ENCODE peak calls at places on chromosomes 1 and 21, in seven cellular contexts. B is HCT116, K is right lobe of liver, R is heart left ventricle, D is body of pancreas, H is DND-41, N is fibroblast of lung. G is an unnamed sample. For H3K9me3, the result is how much of the 10 kb centered on the place peaks cover.

GRCh38 chr1:236685205-236685916 is 938 bp upstream of the ACTN2 start:
- DNase-seq in B (no peak), K (no peak), R (no peak), D (no peak), H (no peak), N (no peak), G (no peak)

GRCh38 chr1:91736999-91737615 is 148.8 kb downstream of the TGFBR3 start:
- DNase-seq in B (peak), K (no peak), R (no peak), D (peak), H (no peak), N (peak), G (no peak)

GRCh38 chr21:37537391-37537996 is 170.9 kb downstream of the DYRK1A start:
- DNase-seq in B (no peak), K (no peak), R (no peak), D (no peak), H (no peak), N (no peak), G (no peak)

GRCh38 chr1:169466259-169467230 is 19.2 kb downstream of the SLC19A2 start:
- DNase-seq in B (peak), K (no peak), R (no peak), D (peak), H (peak), N (peak), G (peak)

GRCh38 chr1:234515821-234516241 is 36.9 kb upstream of the TARBP1 start:
- DNase-seq in B (no peak), K (no peak), R (no peak), D (no peak), H (no peak), N (peak), G (no peak)

GRCh38 chr1:245045087-245045881 is 109.5 kb upstream of the KIF26B start:
- DNase-seq in B (no peak), K (peak), R (no peak), D (peak), H (no peak), N (peak), G (no peak)

GRCh38 chr1:87956072-87956471 is 627.4 kb downstream of the LMO4 start:
- DNase-seq in B (peak), K (no peak), R (peak), D (no peak), H (no peak), N (peak), G (no peak)

GRCh38 chr1:179143332-179143731 is 61.5 kb downstream of the TOR3A start:
- DNase-seq in B (peak), K (no peak), R (no peak), D (no peak), H (no peak), N (peak), G (no peak)

GRCh38 chr1:78687315-78687714 is 37.7 kb downstream of the IFI44 start:
- DNase-seq in B (no peak), K (no peak), R (no peak), D (no peak), H (no peak), N (no peak), G (no peak)

GRCh38 chr1:109770331-109771095 is 6.8 kb upstream of the EPS8L3 start:
- DNase-seq in B (no peak), K (peak), R (no peak), D (no peak), H (no peak), N (no peak), G (no peak)

GRCh38 chr1:153612111-153612754 is 704 bp downstream of the S100A16 start:
- DNase-seq in B (no peak), K (no peak), R (no peak), D (no peak), H (no peak), N (no peak), G (no peak)

GRCh38 chr1:245085508-245086095 is 69.2 kb upstream of the KIF26B start:
- DNase-seq in B (peak), K (no peak), R (no peak), D (no peak), H (no peak), N (peak), G (no peak)

GRCh38 chr1:209823143-209824041 is 4.4 kb upstream of the UTP25 start:
- DNase-seq in B (peak), K (no peak), R (no peak), D (peak), H (peak), N (peak), G (no peak)

GRCh38 chr1:246117066-246117791 is 389.9 kb downstream of the SMYD3 start:
- DNase-seq in B (no peak), K (no peak), R (no peak), D (peak), H (peak), N (peak), G (peak)

GRCh38 chr1:66265796-66266195 is 268.2 kb upstream of the SGIP1 start:
- DNase-seq in B (no peak), K (no peak), R (no peak), D (no peak), H (no peak), N (no peak), G (no peak)

GRCh38 chr21:29155118-29155932 is 24.9 kb downstream of the MAP3K7CL start:
- DNase-seq in B (no peak), K (no peak), R (peak), D (peak), H (no peak), N (peak), G (no peak)

GRCh38 chr1:223515416-223515815 is 122.2 kb downstream of the CCDC185 start:
- DNase-seq in B (no peak), K (no peak), R (no peak), D (no peak), H (peak), N (no peak), G (no peak)

GRCh38 chr1:92329356-92330129 is 30.7 kb downstream of the RPAP2 start:
- DNase-seq in B (no peak), K (no peak), R (no peak), D (no peak), H (no peak), N (peak), G (no peak)

GRCh38 chr21:44537930-44538911 is 1.8 kb downstream of the KRTAP10-1 start:
- DNase-seq in B (no peak), K (peak), R (no peak), D (no peak), H (no peak), N (no peak), G (peak)

GRCh38 chr1:69993787-69994186 is 211.6 kb downstream of the LRRC40 start:
- DNase-seq in B (no peak), K (no peak), R (no peak), D (no peak), H (no peak), N (no peak), G (no peak)

GRCh38 chr1:181726608-181727007 is 243.3 kb downstream of the CACNA1E start:
- DNase-seq in B (no peak), K (no peak), R (no peak), D (no peak), H (no peak), N (no peak), G (no peak)

GRCh38 chr1:51489472-51489871 is 29.6 kb downstream of the EPS15 start:
- DNase-seq in B (no peak), K (no peak), R (no peak), D (no peak), H (no peak), N (no peak), G (no peak)

GRCh38 chr21:34351786-34352241 is 12.0 kb upstream of the KCNE2 start:
- DNase-seq in B (peak), K (peak), R (no peak), D (peak), H (peak), N (peak), G (peak)

GRCh38 chr1:234613128-234613875 is 3.3 kb upstream of the IRF2BP2 start:
- DNase-seq in B (no peak), K (no peak), R (no peak), D (peak), H (peak), N (peak), G (no peak)

GRCh38 chr1:153478047-153478691 is 17.7 kb upstream of the S100A7 start:
- DNase-seq in B (no peak), K (no peak), R (no peak), D (no peak), H (no peak), N (no peak), G (peak)

GRCh38 chr1:192462630-192463029 is 112.9 kb upstream of the RGS1 start:
- DNase-seq in B (no peak), K (no peak), R (no peak), D (no peak), H (no peak), N (no peak), G (peak)

GRCh38 chr1:73180661-73181540 is 898.6 kb upstream of the NEGR1 start:
- DNase-seq in B (no peak), K (no peak), R (peak), D (no peak), H (no peak), N (no peak), G (no peak)

GRCh38 chr1:223642155-223642689 is 23.3 kb downstream of the CAPN8 start:
- DNase-seq in B (no peak), K (no peak), R (no peak), D (no peak), H (no peak), N (no peak), G (no peak)

GRCh38 chr1:29567257-29567656 is 330.9 kb downstream of the PTPRU start:
- DNase-seq in B (no peak), K (no peak), R (no peak), D (no peak), H (no peak), N (no peak), G (no peak)

GRCh38 chr1:29563092-29563491 is 326.8 kb downstream of the PTPRU start:
- DNase-seq in B (peak), K (no peak), R (no peak), D (no peak), H (no peak), N (no peak), G (no peak)

GRCh38 chr1:29565490-29565889 is 329.2 kb downstream of the PTPRU start:
- DNase-seq in B (no peak), K (no peak), R (no peak), D (no peak), H (no peak), N (no peak), G (no peak)

GRCh38 chr1:29559055-29559454 is 322.7 kb downstream of the PTPRU start:
- DNase-seq in B (no peak), K (no peak), R (no peak), D (no peak), H (no peak), N (no peak), G (no peak)

GRCh38 chr1:29563571-29563970 is 327.2 kb downstream of the PTPRU start:
- DNase-seq in B (no peak), K (no peak), R (no peak), D (no peak), H (no peak), N (peak), G (no peak)
- H3K9me3 ChIP-seq in B (under half), K (under half), R (under half), D (under half), H (under half), N (under half), G (under half)

GRCh38 chr1:107451735-107452134 is 310.9 kb downstream of the NTNG1 start:
- DNase-seq in B (no peak), K (no peak), R (no peak), D (no peak), H (no peak), N (no peak), G (no peak)
- H3K27ac ChIP-seq in B (no peak), K (no peak), R (no peak), D (no peak), H (no peak), N (no peak), G (no peak)

DNA sequence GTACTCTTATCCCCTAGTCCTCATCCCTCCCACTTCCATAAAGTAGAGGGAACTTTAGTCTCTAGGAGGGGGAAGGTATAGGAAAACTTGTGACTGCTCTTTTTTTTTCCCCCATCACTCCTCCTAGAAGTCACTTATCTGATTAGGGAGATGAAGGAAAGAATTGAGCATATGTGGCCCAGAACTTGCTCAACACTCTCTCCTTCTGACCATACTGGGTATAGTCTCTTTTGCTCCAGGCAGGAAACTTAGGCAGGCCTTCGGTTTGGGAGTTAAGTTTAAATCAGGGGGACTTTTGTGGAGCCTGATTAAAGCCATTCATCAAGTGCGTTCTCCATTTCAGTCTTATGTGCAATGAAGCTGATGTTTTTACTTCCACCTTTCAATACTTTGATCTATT is 5.8 kb downstream of the UBE2U start:
- DNase-seq in B (no peak), K (no peak), R (no peak), D (no peak), H (no peak), N (no peak), G (no peak)
- TF ChIP-seq CTCF in B (no peak), K (no peak), R (no peak), D (no peak), H (no peak), N (peak), G (peak)

DNA sequence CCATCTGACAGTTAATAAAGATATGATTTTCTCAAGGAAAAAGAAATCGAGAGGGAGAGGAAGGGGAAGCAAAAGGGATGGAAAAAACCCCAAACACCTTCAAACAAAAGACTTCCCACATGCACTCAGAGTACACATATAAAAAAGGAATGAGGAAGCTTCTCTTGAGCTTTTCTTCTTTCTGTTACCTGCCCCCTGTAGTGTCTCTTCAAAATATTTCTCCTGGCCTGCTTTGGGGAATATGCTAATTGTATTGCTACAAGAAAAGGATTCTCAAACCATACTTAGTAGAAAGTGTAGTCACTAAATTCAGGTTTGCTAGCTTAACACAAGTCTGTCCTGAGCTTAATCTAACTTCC is 58.7 kb downstream of the KIF14 start:
- DNase-seq in B (no peak), K (no peak), R (no peak), D (no peak), H (no peak), N (no peak), G (no peak)
- H3K9me3 ChIP-seq in B (under half), K (under half), R (under half), D (under half), H (under half), N (under half), G (under half)

GRCh38 chr1:5993553-5994510 is 1.6 kb upstream of the NPHP4 start:
- DNase-seq in B (no peak), K (no peak), R (peak), D (no peak), H (no peak), N (no peak), G (no peak)
- H3K27ac ChIP-seq in B (peak), K (no peak), R (no peak), D (no peak), H (peak), N (no peak), G (peak)

GRCh38 chr1:47701741-47702515 is 264.1 kb downstream of the FOXD2 start:
- DNase-seq in B (no peak), K (no peak), R (no peak), D (no peak), H (no peak), N (no peak), G (no peak)

GRCh38 chr1:47705517-47706130 is 267.8 kb downstream of the FOXD2 start:
- DNase-seq in B (no peak), K (no peak), R (no peak), D (no peak), H (no peak), N (no peak), G (no peak)

GRCh38 chr1:47703161-47703825 is 265.4 kb downstream of the FOXD2 start:
- DNase-seq in B (no peak), K (no peak), R (no peak), D (no peak), H (no peak), N (no peak), G (no peak)

GRCh38 chr1:47701283-47701682 is 263.4 kb downstream of the FOXD2 start:
- DNase-seq in B (no peak), K (no peak), R (no peak), D (no peak), H (no peak), N (no peak), G (no peak)

DNA sequence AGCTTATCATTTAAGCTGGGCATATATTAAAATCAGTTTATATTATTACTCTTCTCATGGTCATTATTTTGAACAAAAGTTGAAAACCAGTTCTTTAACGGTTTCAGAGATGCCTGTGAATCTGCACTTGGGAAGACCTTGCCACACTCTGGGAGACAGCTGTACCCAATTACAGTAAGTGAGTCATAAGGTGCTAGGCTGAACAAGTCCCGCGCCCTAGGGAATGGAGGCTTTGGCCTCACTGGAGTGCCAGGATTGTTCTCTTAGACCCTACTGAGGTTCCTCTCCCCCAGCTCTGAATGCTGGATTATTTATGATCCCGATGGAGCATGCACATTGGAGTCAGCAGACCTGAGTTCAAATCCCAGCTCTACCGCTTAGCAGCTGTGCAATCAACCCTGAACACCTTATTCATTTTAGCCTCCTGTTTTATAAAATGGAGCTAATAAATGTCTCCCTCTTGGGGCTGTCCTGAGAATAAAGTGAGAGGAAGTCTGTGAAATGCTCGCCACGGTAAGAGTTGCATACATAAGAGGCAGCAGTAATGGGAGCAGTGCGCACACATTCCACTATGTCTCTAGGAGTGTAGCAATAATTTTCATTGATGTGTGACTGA is 266.2 kb downstream of the FOXD2 start:
- DNase-seq in B (peak), K (no peak), R (no peak), D (no peak), H (no peak), N (peak), G (no peak)
- TF ChIP-seq CTCF in B (peak), K (no peak), R (peak), D (no peak), H (peak), N (peak), G (no peak)

GRCh38 chr21:46060596-46061061 is 37.3 kb upstream of the COL6A2 start:
- DNase-seq in B (no peak), K (peak), R (peak), D (peak), H (no peak), N (peak), G (peak)
- H3K9me3 ChIP-seq in B (under half), K (under half), R (under half), D (under half), H (under half), N (under half), G (under half)

DNA sequence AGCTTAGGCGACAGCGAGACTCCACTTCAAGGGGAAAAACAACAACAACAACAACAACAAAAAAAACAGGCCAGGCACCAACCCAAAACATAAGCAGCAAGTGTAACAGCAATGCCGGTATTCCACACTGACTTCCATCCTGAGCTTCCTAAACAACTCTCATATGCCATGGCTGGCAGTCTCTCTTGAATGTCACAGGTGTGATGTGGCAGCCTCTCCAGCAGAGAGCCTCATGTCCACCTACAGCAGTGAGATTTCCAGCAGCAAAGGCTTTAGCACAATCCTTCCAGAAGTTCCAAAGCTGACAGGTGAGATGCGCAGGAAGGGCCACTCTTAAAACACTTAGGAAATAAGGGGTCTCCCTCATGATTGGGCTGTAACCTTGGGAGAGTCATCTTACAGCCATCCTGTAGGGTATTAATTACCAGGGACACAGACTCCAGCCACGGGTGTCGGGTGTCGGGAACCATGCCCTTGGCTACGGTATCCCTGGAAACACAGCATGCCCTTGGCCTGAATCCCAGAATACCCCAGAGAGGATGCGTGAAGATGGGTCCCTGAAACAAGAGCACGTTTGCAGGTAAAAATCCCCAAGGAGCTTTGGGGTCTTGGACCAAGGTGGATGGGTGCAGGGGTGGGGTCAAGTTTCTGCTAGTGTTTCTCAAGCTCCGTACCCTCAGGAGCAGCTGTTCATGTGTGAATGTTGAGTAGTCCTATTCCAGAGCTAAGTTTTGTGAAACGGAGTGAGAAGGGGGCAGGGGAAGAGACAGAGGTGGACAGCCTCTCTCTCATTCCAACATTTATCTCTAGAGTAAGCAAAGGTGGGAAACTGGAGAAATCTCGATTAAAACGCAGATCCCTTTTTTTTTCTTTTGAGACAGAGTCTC is 31.4 kb downstream of the CLSTN1 start:
- DNase-seq in B (no peak), K (no peak), R (no peak), D (peak), H (no peak), N (peak), G (no peak)
- H3K27ac ChIP-seq in B (no peak), K (no peak), R (no peak), D (peak), H (peak), N (no peak), G (peak)